ENCODE peak calls at places on chromosome 13, in seven cellular contexts. Q, I, S, B, X, V and Y are unnamed samples.

GRCh38 chr13:98521876-98522275 is 55.0 kb downstream of the STK24 start:
- DNase-seq in Q (no peak), I (no peak), S (no peak), B (no peak), X (no peak), V (no peak), Y (no peak)

GRCh38 chr13:65595881-65596280 is 1634.3 kb downstream of the PCDH9 start:
- DNase-seq in Q (no peak), I (no peak), S (no peak), B (no peak), X (no peak), V (no peak), Y (no peak)

GRCh38 chr13:106362637-106363036 is 172.8 kb downstream of the EFNB2 start:
- DNase-seq in Q (no peak), I (no peak), S (no peak), B (no peak), X (peak), V (no peak), Y (no peak)

GRCh38 chr13:96165840-96166239 is 75.9 kb downstream of the HS6ST3 start:
- DNase-seq in Q (no peak), I (no peak), S (no peak), B (no peak), X (no peak), V (no peak), Y (no peak)

GRCh38 chr13:45180713-45181601 is 19.9 kb downstream of the KCTD4 start:
- DNase-seq in Q (no peak), I (no peak), S (no peak), B (no peak), X (no peak), V (no peak), Y (no peak)

GRCh38 chr13:107545946-107546502 is 669.3 kb downstream of the LIG4 start:
- DNase-seq in Q (no peak), I (no peak), S (no peak), B (no peak), X (no peak), V (no peak), Y (no peak)

GRCh38 chr13:102852556-102852955 is 6.7 kb downstream of the ERCC5 start:
- DNase-seq in Q (no peak), I (no peak), S (no peak), B (no peak), X (no peak), V (no peak), Y (no peak)

GRCh38 chr13:99979453-99980200 is 2.0 kb upstream of the ZIC2 start:
- DNase-seq in Q (no peak), I (no peak), S (peak), B (peak), X (peak), V (no peak), Y (peak)

GRCh38 chr13:113920606-113921306 is 53.1 kb downstream of the C13orf46 start:
- DNase-seq in Q (no peak), I (no peak), S (no peak), B (no peak), X (no peak), V (no peak), Y (peak)

GRCh38 chr13:109792416-109793090 is 6.2 kb upstream of the IRS2 start:
- DNase-seq in Q (no peak), I (no peak), S (no peak), B (no peak), X (no peak), V (no peak), Y (no peak)

GRCh38 chr13:109789262-109789661 is 2.9 kb upstream of the IRS2 start:
- DNase-seq in Q (no peak), I (no peak), S (no peak), B (peak), X (peak), V (no peak), Y (no peak)

GRCh38 chr13:109790071-109790470 is 3.7 kb upstream of the IRS2 start:
- DNase-seq in Q (no peak), I (no peak), S (no peak), B (peak), X (no peak), V (no peak), Y (no peak)

GRCh38 chr13:109788372-109789195 is 2.2 kb upstream of the IRS2 start:
- DNase-seq in Q (no peak), I (no peak), S (no peak), B (peak), X (no peak), V (no peak), Y (no peak)

DNA sequence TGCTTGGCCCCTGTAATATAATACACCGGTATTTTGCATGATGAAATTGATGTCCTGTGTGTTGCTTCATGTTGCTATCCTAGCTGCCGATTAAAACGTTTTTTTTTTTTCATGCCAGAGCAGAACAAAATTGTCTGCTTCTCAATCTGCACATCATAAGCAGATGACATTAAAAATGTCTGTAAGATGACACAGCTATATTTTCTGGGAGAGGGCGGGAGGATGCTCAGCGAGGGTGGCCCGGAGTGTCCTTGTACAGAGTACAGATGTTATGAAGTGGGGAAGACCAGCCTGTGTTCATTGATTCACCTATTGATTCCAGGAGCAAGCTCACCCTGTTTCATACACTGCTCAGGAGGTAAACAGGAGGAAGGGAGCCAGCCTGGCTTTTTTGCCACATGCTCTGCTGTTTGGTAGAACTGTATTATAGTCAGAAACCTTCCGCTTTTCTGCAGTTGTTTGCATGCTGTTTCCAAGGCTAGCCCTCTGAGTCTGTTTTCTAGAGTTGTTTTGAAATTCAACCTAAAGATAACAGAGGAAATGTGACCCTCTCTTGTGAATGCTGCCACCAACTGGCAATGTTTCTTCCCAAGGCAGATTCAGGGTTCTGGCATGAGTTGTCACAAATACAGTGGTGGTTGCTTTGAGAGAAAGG is 4.7 kb upstream of the IRS2 start:
- DNase-seq in Q (peak), I (no peak), S (peak), B (peak), X (peak), V (no peak), Y (no peak)
- TF ChIP-seq MAX in Q (no peak), I (no peak), S (no peak), B (peak), X (peak), V (peak), Y (no peak)

GRCh38 chr13:23460309-23460708 is 26.8 kb upstream of the SACS start:
- DNase-seq in Q (no peak), I (no peak), S (no peak), B (peak), X (no peak), V (no peak), Y (no peak)
- TF ChIP-seq MAX in Q (no peak), I (no peak), S (no peak), B (peak), X (no peak), V (no peak), Y (no peak)

GRCh38 chr13:31100721-31101120 is 61.0 kb downstream of the HSPH1 start:
- DNase-seq in Q (no peak), I (no peak), S (no peak), B (no peak), X (no peak), V (no peak), Y (no peak)

GRCh38 chr13:31105856-31106255 is 55.8 kb downstream of the HSPH1 start:
- DNase-seq in Q (no peak), I (no peak), S (no peak), B (no peak), X (no peak), V (no peak), Y (no peak)

GRCh38 chr13:31096624-31097302 is 64.9 kb downstream of the HSPH1 start:
- DNase-seq in Q (no peak), I (no peak), S (no peak), B (no peak), X (no peak), V (no peak), Y (no peak)

GRCh38 chr13:31105020-31105800 is 56.5 kb downstream of the HSPH1 start:
- DNase-seq in Q (no peak), I (no peak), S (no peak), B (no peak), X (no peak), V (no peak), Y (no peak)

DNA sequence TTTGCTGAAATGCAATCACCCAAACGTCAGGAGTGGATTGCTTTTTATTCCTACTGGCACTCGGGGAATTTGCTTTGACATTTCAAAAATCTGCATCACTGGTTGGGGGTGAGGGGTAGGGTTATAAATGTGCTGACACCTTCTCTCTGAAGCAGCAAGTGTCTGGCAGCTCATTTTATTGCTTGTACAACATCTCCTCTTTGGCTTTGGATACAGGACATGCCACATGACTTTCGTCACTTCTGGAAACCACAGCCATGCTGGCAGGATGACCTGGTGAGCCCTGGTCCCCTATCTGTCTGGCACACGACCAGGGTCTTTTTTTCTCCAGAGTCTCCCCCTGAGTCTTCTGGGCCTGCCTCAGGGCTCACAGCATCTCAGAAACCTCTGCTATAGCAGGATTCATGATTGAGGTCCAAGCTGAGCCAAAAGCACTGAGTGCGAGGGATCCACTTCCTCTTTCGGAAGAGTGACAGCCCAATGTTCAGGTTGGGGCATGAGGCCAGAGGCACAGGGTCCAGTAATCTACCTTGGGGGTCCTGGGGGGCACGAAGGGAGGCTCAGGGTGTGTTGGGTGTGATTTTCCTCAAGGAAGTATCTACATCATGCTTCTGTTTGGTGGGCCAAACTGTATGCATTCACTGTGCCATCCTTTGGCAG is 60.1 kb downstream of the HSPH1 start:
- DNase-seq in Q (no peak), I (no peak), S (no peak), B (no peak), X (no peak), V (no peak), Y (no peak)
- TF ChIP-seq MAX in Q (no peak), I (no peak), S (no peak), B (no peak), X (no peak), V (no peak), Y (no peak)

GRCh38 chr13:25032160-25032559 is 63.8 kb upstream of the PABPC3 start:
- DNase-seq in Q (no peak), I (no peak), S (no peak), B (no peak), X (no peak), V (no peak), Y (no peak)

GRCh38 chr13:25034173-25034572 is 61.8 kb upstream of the PABPC3 start:
- DNase-seq in Q (no peak), I (no peak), S (no peak), B (no peak), X (no peak), V (no peak), Y (no peak)

GRCh38 chr13:25042141-25042540 is 53.8 kb upstream of the PABPC3 start:
- DNase-seq in Q (no peak), I (no peak), S (no peak), B (no peak), X (no peak), V (no peak), Y (no peak)

GRCh38 chr13:25037057-25037813 is 58.7 kb upstream of the PABPC3 start:
- DNase-seq in Q (peak), I (no peak), S (peak), B (peak), X (peak), V (peak), Y (peak)
- TF ChIP-seq MAX in Q (no peak), I (peak), S (no peak), B (peak), X (no peak), V (no peak), Y (peak)

DNA sequence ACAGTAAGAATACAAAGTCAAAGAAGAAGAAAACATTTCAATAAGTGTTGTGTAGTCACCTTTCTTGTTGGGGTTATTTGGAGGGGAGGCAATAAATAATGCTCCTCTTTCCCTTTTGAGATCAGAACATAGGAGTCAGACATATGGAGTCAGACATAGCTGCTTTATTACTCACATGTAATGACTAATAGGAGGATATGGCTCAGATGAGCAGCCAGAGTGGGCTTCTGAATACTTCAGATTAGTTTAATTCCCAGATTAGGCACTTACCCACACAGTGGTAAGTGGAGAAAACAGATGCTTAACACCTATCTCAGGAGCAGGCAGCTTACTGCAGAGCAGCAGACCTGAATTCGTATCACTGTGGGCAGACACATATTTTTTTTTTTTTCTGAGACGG is 31.7 kb upstream of the C1QTNF9B start:
- DNase-seq in Q (peak), I (no peak), S (peak), B (no peak), X (peak), V (no peak), Y (no peak)
- TF ChIP-seq MAX in Q (no peak), I (no peak), S (no peak), B (no peak), X (no peak), V (no peak), Y (no peak)

DNA sequence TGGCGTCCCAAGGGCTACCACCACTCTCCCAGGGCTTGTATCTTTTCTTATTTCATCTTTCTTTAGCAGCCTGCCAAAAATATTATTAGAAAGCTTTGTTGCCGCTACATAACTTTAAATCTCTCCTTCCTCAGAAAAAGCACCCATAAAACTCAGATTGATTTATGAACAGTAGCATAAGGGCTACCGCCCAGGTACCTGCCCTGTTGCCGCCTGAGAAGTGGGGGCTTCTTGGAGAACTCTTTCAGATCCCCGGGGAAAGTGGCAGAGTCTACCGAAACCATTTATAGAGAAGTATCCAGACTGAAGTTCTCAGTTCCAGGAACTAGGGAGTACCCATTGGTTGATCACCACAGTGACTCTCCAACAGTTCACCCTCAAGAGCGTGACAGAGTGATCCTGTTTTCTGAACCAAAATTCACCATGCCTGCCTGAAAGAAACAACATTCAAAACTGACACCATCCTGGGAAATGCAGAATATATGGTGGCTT is 697 bp upstream of the N4BP2L1 start:
- DNase-seq in Q (no peak), I (no peak), S (no peak), B (peak), X (no peak), V (no peak), Y (no peak)
- TF ChIP-seq MAX in Q (no peak), I (no peak), S (no peak), B (no peak), X (no peak), V (no peak), Y (no peak)

DNA sequence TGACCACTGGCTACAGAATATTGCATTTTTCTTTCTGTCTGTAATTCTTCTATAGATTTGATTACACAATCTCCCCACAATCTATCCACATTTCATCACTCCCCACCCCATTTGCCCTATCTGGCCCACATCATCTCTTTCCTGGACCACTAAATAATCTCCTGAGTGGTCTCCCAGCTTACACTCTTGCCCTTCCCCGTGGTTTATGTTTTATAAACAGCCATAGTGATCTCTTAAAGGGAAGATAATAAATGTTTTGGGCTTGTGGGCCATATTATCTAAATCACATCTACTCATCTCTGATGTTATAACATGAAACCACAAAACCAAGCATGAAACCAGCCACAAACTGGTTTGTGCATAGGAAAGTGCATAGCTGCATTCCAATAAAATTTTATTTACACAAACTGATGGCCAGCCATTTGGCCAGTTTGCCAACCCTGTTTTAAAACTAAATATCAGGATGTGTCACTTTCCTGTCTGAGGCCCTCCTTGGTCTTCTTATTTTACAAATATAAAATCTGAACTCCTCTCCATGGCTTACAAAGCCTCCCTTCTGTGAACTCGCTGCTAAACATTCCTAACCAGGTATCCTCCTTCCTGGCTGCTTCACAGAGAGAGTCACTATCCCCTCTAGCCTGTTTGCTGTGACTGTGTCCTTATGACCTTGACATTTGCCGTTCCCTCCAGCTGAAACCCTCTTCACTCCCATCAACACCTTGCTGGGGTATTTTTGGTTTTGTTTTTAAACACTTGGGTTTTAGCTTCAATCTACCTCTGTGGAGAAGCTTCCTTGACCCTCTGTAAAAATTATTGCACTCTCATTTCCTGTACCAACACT is 500.9 kb downstream of the GPC6 start:
- DNase-seq in Q (no peak), I (no peak), S (no peak), B (no peak), X (no peak), V (no peak), Y (no peak)
- TF ChIP-seq MAX in Q (no peak), I (no peak), S (no peak), B (no peak), X (no peak), V (no peak), Y (no peak)

GRCh38 chr13:109516196-109516595 is 270.2 kb downstream of the IRS2 start:
- DNase-seq in Q (no peak), I (no peak), S (no peak), B (no peak), X (no peak), V (no peak), Y (no peak)

GRCh38 chr13:109521719-109522118 is 264.7 kb downstream of the IRS2 start:
- DNase-seq in Q (no peak), I (no peak), S (no peak), B (no peak), X (no peak), V (no peak), Y (no peak)

GRCh38 chr13:109517516-109517915 is 268.9 kb downstream of the IRS2 start:
- DNase-seq in Q (no peak), I (no peak), S (no peak), B (no peak), X (no peak), V (no peak), Y (no peak)
- TF ChIP-seq MAX in Q (no peak), I (no peak), S (no peak), B (no peak), X (no peak), V (no peak), Y (no peak)

GRCh38 chr13:94112227-94112626 is 367.3 kb downstream of the DCT start:
- DNase-seq in Q (no peak), I (no peak), S (peak), B (no peak), X (no peak), V (no peak), Y (no peak)
- TF ChIP-seq MAX in Q (no peak), I (no peak), S (no peak), B (no peak), X (peak), V (no peak), Y (no peak)